ENCODE peak calls at places on chromosomes 6 and 20, in four cellular contexts. S is ELR, W is MV-4-11, J is NCI-H460. T is an unnamed sample.

GRCh38 chr20:37651932-37652331 is 41.9 kb upstream of the CTNNBL1 start:
- DNase-seq in W (peak), S (peak), J (peak), T (peak)

GRCh38 chr20:50659975-50660670 is 31.2 kb downstream of the RIPOR3 start:
- DNase-seq in W (no peak), S (no peak), J (no peak), T (no peak)

GRCh38 chr6:17967668-17968067 is 19.8 kb downstream of the KIF13A start:
- DNase-seq in J (no peak), W (no peak), S (no peak), T (no peak)

GRCh38 chr6:139515511-139515910 is 141.1 kb upstream of the CITED2 start:
- DNase-seq in S (no peak), W (no peak), J (no peak), T (peak)

GRCh38 chr6:110255356-110255755 is 75.1 kb downstream of the CDC40 start:
- DNase-seq in J (peak), S (peak), W (peak), T (peak)

GRCh38 chr6:6515691-6516607 is 72.6 kb upstream of the LY86 start:
- DNase-seq in W (no peak), J (no peak), S (no peak), T (no peak)

GRCh38 chr6:132234356-132234755 is 166.9 kb downstream of the MOXD1 start:
- DNase-seq in J (no peak), S (no peak), W (no peak), T (no peak)

GRCh38 chr20:51077601-51078000 is 54.7 kb upstream of the KCNG1 start:
- DNase-seq in J (no peak), W (no peak), S (no peak), T (no peak)

GRCh38 chr6:163137504-163137903 is 277.0 kb upstream of the QKI start:
- DNase-seq in S (no peak), J (no peak), W (no peak), T (no peak)

GRCh38 chr6:27890351-27891299 is 21.6 kb downstream of the OR2B2 start:
- DNase-seq in J (peak), W (peak), S (peak), T (peak)

GRCh38 chr20:21826946-21827345 is 121.5 kb downstream of the PAX1 start:
- DNase-seq in W (no peak), S (no peak), J (no peak), T (no peak)

GRCh38 chr6:167405778-167406532 is 81.1 kb downstream of the TTLL2 start:
- DNase-seq in J (no peak), S (no peak), W (no peak), T (no peak)

GRCh38 chr6:87730310-87730709 is 28.3 kb upstream of the AKIRIN2 start:
- DNase-seq in S (peak), W (peak), J (no peak), T (no peak)

GRCh38 chr6:43383021-43383667 is 13.7 kb upstream of the ZNF318 start:
- DNase-seq in S (peak), W (no peak), J (no peak), T (peak)

GRCh38 chr6:158635427-158636073 is 9.0 kb downstream of the DYNLT1 start:
- DNase-seq in W (no peak), J (no peak), S (no peak), T (no peak)

GRCh38 chr6:23245559-23245958 is 676.2 kb downstream of the HDGFL1 start:
- DNase-seq in W (no peak), J (no peak), S (no peak), T (peak)

T was measured in cardiac muscle cell.